ENCODE peak calls at places on chromosome 1, in four cellular contexts. K is WERI-Rb-1, L is ovary, Y is uterus. G is an unnamed sample. For H3K27me3, the result is how much of the 10 kb centered on the place peaks cover.

GRCh38 chr1:119635801-119636390 is 12.2 kb downstream of the ZNF697 start:
- DNase-seq in Y (no peak), L (no peak), K (no peak), G (no peak)

GRCh38 chr1:68293609-68294353 is 61.5 kb upstream of the WLS start:
- DNase-seq in K (no peak), Y (peak), L (peak), G (no peak)

GRCh38 chr1:245978915-245979314 is 528.2 kb downstream of the SMYD3 start:
- DNase-seq in L (no peak), K (no peak), Y (no peak), G (no peak)

GRCh38 chr1:49995734-49996133 is 28.0 kb downstream of the AGBL4 start:
- DNase-seq in K (peak), L (no peak), Y (no peak), G (peak)

GRCh38 chr1:228897901-228898300 is 162.6 kb downstream of the RHOU start:
- DNase-seq in Y (no peak), K (no peak), L (no peak), G (no peak)

GRCh38 chr1:187226396-187226795 is 397.6 kb downstream of the PLA2G4A start:
- DNase-seq in K (no peak), Y (no peak), L (no peak), G (no peak)

GRCh38 chr1:33468559-33468958 is 3.9 kb upstream of the ZSCAN20 start:
- DNase-seq in L (no peak), K (no peak), Y (no peak), G (no peak)

GRCh38 chr1:214044438-214045214 is 56.9 kb downstream of the PROX1 start:
- DNase-seq in Y (no peak), L (no peak), K (peak), G (no peak)

GRCh38 chr1:12386130-12386529 is 156.3 kb downstream of the VPS13D start:
- DNase-seq in Y (no peak), K (no peak), L (no peak), G (no peak)

GRCh38 chr1:27491748-27492700 is 2.1 kb upstream of the WASF2 start:
- DNase-seq in K (no peak), L (peak), Y (peak), G (no peak)

GRCh38 chr1:181131255-181131901 is 42.9 kb downstream of the IER5 start:
- DNase-seq in K (peak), Y (no peak), L (no peak), G (no peak)

GRCh38 chr1:111690306-111690617 is 48.9 kb downstream of the INKA2 start:
- DNase-seq in Y (peak), K (no peak), L (peak), G (peak)

GRCh38 chr1:81978945-81979344 is 178.2 kb downstream of the ADGRL2 start:
- DNase-seq in Y (no peak), K (no peak), L (no peak), G (no peak)

GRCh38 chr1:22714455-22714854 is 3.8 kb downstream of the EPHB2 start:
- DNase-seq in L (no peak), Y (no peak), K (no peak), G (no peak)

GRCh38 chr1:172658871-172659453 is at the start of gene FASLG:
- DNase-seq in K (no peak), Y (no peak), L (no peak), G (no peak)

GRCh38 chr1:115557715-115558114 is 84.1 kb upstream of the VANGL1 start:
- DNase-seq in L (no peak), Y (no peak), K (no peak), G (no peak)

GRCh38 chr1:115240321-115240720 is 97.7 kb downstream of the NGF start:
- DNase-seq in L (no peak), K (no peak), Y (no peak), G (no peak)

GRCh38 chr1:16262067-16262466 is 25.1 kb upstream of the CPLANE2 start:
- DNase-seq in K (no peak), L (no peak), Y (no peak), G (no peak)

GRCh38 chr1:228687562-228687961 is 47.7 kb upstream of the RHOU start:
- DNase-seq in K (no peak), L (no peak), Y (no peak), G (no peak)

GRCh38 chr1:227544067-227544655 is 19.2 kb upstream of the ZNF678 start:
- DNase-seq in K (no peak), Y (no peak), L (peak), G (no peak)

GRCh38 chr1:220927442-220927841 is 48.2 kb downstream of the HLX start:
- DNase-seq in L (no peak), K (no peak), Y (no peak), G (no peak)

GRCh38 chr1:28450561-28450960 is 55.3 kb upstream of the RCC1 start:
- DNase-seq in Y (no peak), L (no peak), K (no peak), G (no peak)

GRCh38 chr1:93575586-93576271 is 105.9 kb downstream of the BCAR3 start:
- DNase-seq in Y (no peak), L (no peak), K (no peak), G (no peak)

GRCh38 chr1:9164919-9165318 is 36.0 kb upstream of the GPR157 start:
- DNase-seq in L (no peak), K (no peak), Y (no peak), G (no peak)

GRCh38 chr1:23791434-23792047 is 596 bp downstream of the LYPLA2 start:
- DNase-seq in K (no peak), L (no peak), Y (no peak), G (no peak)

GRCh38 chr1:209434066-209434465 is 149.4 kb upstream of the CAMK1G start:
- DNase-seq in K (no peak), L (no peak), Y (no peak), G (no peak)

DNA sequence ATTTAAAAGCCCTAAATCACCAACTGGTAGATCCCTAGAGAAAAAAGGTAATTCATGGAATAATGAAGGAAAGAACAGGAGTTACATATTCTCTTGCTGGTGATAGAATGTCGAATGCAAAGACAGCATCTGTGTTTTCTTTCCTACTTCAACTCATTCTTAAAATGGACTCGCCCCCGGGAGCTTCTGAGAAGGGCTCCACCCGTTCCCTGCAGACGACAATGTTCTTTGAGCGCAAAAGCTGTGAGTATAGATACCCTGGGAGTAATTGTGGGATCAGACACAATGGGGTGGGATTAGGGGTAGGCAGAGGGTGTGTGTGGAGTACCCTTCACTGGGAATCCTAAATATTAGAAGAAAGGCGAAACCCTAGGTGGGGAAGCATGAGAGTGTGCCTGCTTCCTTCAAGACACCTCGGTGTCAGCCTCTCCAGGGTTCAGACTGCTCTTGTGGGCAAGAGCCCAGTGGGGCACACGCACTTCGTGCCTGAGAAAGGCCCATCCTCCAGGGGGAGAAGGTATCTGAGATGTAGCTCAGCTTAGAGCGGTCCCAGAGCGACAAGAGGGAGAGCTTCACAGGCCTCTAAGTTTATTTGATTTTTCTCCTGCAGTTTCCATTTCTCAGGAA is 123.3 kb upstream of the DPYD start:
- DNase-seq in Y (no peak), K (no peak), L (no peak), G (peak)
- H3K27me3 ChIP-seq in Y (under half), K (under half), L (under half), G (under half)

DNA sequence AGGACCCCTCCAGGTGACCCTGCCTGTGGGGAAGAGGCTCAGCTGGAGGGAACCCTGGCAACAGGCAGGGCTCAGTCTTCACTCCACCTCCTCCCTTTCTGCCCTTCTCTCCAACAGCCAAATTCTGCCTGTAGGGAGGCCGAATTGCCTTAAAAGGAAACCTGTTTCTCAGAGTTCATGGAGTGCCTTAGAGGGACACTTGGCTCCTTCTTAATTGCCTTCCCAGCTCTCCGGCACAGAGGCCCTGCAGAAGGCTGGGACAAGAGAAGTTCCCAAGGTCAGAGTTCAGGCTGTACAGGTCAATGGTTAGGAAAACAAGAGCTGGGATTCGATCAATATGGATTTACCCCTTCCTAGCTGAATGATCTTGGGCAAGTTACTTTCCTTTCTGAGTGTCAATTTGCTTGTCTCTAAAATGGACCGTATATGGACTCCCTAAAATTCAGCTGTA is 6.2 kb downstream of the CSRP1 start:
- DNase-seq in Y (peak), L (no peak), K (no peak), G (no peak)
- H3K4me3 ChIP-seq in Y (peak), L (peak), K (no peak), G (no peak)

DNA sequence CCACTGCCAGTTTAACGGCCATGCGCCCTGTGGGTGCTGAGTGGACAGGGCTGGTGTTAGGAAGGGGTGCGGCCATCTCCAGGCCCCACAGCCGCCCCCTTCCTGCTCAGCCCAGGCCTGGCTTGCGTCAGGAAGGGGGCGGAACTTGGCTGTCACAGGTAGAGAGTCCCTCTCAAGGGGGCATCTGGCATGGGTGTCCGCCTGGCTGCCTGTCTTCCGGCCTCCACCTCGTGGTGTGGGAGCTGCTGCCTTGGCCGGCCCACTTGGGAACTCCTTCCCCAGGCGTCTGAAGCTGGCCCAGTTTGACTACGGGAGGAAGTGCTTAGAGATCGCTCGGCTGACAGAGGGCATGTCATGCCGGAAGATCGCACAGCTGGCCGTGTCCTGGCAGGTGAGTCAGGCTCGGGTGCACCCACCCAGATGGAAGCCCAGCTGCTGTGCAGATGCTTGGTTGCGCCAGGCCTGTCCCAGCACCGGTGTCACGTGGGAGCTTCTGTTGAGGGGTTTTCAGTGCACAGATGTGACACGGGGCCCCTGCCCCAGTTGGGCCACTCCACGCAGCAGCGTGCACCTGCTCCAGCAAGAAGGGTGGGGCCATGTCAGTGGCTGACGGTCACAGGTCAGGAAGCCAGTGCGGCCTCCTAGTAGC is 9.1 kb upstream of the ATAD3B start:
- DNase-seq in L (peak), Y (no peak), K (no peak), G (peak)
- H3K27me3 ChIP-seq in L (under half), Y (under half), K (under half), G (under half)

DNA sequence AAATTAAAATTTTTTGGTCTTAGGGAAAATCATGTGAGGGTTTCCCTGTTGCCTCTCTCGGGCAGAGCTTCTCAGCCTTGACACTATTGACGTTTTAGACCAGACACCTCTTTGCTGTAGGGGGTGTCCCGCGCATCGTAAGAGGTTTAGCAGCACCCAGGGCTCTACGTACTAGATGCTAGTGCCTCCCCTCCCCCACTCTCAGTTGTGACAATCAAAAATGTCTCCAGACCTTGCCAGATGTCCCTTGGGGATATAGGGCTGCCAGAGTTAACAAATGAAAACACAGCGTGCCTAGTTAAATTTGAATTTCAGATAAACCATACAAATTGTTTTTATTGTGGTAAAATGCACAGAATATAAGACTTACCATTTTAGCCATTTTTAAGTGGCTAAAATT is 293.3 kb downstream of the DISC1 start:
- DNase-seq in L (no peak), Y (no peak), K (peak), G (peak)
- H3K4me3 ChIP-seq in L (no peak), Y (no peak), K (peak), G (peak)

GRCh38 chr1:156840880-156841279 is 18.0 kb downstream of the INSRR start:
- DNase-seq in K (no peak), L (no peak), Y (no peak), G (no peak)

GRCh38 chr1:156840186-156840585 is 18.7 kb downstream of the INSRR start:
- DNase-seq in K (no peak), L (no peak), Y (no peak), G (no peak)

GRCh38 chr1:156842618-156843300 is 16.2 kb downstream of the INSRR start:
- DNase-seq in L (no peak), Y (no peak), K (no peak), G (no peak)

GRCh38 chr1:156839426-156840109 is 19.3 kb downstream of the INSRR start:
- DNase-seq in K (no peak), L (no peak), Y (no peak), G (peak)

DNA sequence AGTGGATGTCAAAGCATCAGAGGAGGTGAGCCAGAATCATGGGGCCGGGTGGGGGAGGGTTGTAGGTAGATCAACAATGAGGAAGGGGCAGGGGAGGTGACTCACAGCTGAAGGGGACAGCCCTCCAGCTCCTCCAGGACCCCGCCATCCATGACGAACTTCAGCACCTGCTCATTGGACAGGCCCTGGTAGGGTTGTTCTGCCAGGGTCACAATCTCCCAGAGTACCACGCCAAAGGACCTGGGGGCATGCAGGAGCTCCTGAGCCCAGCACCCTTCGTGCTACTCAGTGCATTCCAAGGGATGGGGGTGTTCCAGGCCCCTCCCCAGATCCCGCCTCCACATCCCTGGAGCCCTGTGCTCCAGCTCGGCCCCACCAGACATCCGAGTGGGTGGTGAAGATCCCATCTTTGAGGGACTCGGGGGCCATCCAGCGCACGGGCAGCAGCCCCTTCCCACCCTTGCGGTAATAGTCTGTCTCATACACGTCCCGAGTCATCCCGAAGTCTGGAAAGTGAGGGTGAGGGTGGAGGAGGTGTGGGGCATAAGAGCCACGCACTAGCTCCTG is 17.5 kb downstream of the INSRR start:
- DNase-seq in K (no peak), L (no peak), Y (no peak), G (no peak)
- H3K27me3 ChIP-seq in K (under half), L (under half), Y (under half), G (under half)

GRCh38 chr1:222540598-222540995 is 7.3 kb downstream of the HHIPL2 start:
- DNase-seq in Y (no peak), L (no peak), K (no peak), G (no peak)
- H3K4me3 ChIP-seq in Y (no peak), L (no peak), K (no peak), G (no peak)

GRCh38 chr1:1181129-1181937 is 7.7 kb downstream of the TTLL10 start:
- DNase-seq in K (no peak), Y (no peak), L (no peak), G (peak)
- H3K27me3 ChIP-seq in K (under half), Y (under half), L (under half), G (under half)

DNA sequence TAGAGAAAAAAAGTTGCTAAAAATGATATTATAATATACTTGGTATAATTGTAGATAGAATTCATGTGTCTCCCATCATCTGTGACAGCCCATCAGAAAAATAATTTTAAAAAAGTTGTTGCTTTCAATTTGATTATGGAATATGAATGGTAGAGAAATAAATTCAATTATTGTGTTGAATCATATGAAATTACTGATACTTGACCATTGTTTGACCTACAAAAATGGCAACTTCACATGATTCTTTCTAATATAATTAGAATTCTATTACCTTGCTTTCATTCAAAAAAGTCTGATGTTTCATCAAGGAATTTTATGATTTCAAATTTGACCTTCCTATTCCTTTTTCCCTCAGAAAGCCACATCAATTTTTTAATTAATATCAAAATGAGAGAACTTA is 11.5 kb downstream of the ESRRG start:
- DNase-seq in K (no peak), L (no peak), Y (no peak), G (no peak)
- H3K4me3 ChIP-seq in K (no peak), L (no peak), Y (no peak), G (peak)

DNA sequence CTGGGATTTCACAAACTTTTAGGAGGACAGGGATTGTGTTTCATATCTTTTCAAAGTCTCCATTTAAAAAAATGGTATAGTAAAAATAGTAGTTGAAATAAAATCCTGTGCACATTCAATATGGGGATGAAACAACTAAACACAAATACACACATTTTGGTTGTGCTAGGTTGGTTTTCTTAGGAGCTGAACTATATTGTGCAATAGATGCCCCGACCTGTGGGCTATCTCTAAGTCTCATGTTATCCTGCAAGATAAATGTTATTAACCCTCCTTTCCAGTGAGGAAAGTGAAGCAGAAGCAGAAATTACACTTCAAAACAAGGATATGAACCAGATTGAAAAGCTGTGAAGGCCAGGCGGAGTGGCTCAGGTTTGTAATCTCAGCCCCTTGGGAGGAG is 1.3 kb upstream of the PLD5 start:
- DNase-seq in L (no peak), K (no peak), Y (no peak), G (no peak)
- H3K27me3 ChIP-seq in L (under half), K (under half), Y (under half), G (under half)

GRCh38 chr1:179714159-179714558 is 28.9 kb upstream of the FAM163A start:
- DNase-seq in K (no peak), L (no peak), Y (no peak), G (no peak)

GRCh38 chr1:179706339-179706941 is 36.7 kb upstream of the FAM163A start:
- DNase-seq in L (peak), Y (peak), K (peak), G (peak)

GRCh38 chr1:179709841-179710329 is 33.2 kb upstream of the FAM163A start:
- DNase-seq in K (no peak), Y (peak), L (peak), G (peak)

GRCh38 chr1:179707406-179707805 is 35.7 kb upstream of the FAM163A start:
- DNase-seq in K (no peak), Y (no peak), L (no peak), G (no peak)

GRCh38 chr1:179708434-179709195 is 34.5 kb upstream of the FAM163A start:
- DNase-seq in Y (no peak), K (no peak), L (no peak), G (peak)
- H3K4me3 ChIP-seq in Y (no peak), K (no peak), L (no peak), G (no peak)